ENCODE peak calls at places on chromosomes 7 and 10, in seven cellular contexts. V is choroid plexus epithelial cell, Y is GM06990, F is brain microvascular endothelial cell, O is tibial nerve, I is esophagus squamous epithelium, B is lung. S is an unnamed sample.

GRCh38 chr10:80078448-80079311 is at the start of gene TMEM254:
- DNase-seq in V (peak), Y (peak), F (peak), O (peak), I (peak), B (peak), S (peak)

GRCh38 chr10:87750001-87750651 is 67.9 kb downstream of the ATAD1 start:
- DNase-seq in V (peak), Y (no peak), F (no peak), O (no peak), I (no peak), B (no peak), S (peak)

GRCh38 chr10:47278152-47278473 is 21.9 kb upstream of the GDF10 start:
- DNase-seq in V (no peak), Y (no peak), F (no peak), O (no peak), I (no peak), B (no peak), S (no peak)

GRCh38 chr10:3445688-3446087 is 273.1 kb upstream of the PITRM1 start:
- DNase-seq in V (no peak), Y (no peak), F (no peak), O (no peak), I (no peak), B (no peak), S (no peak)

GRCh38 chr10:127884501-127884900 is 8.2 kb downstream of the CLRN3 start:
- DNase-seq in V (no peak), Y (no peak), F (no peak), O (no peak), I (no peak), B (no peak), S (no peak)

GRCh38 chr7:80827238-80827633 is 91.6 kb downstream of the SEMA3C start:
- DNase-seq in V (peak), Y (no peak), F (no peak), O (no peak), I (no peak), B (no peak), S (peak)

GRCh38 chr7:132541656-132542055 is 34.6 kb downstream of the PLXNA4 start:
- DNase-seq in V (no peak), Y (no peak), F (no peak), O (no peak), I (no peak), B (no peak), S (no peak)

GRCh38 chr7:132553031-132553430 is 23.2 kb downstream of the PLXNA4 start:
- DNase-seq in V (no peak), Y (no peak), F (no peak), O (no peak), I (no peak), B (no peak), S (no peak)

GRCh38 chr10:43904831-43905230 is 256.1 kb upstream of the ZNF32 start:
- DNase-seq in V (peak), Y (no peak), F (no peak), O (no peak), I (no peak), B (no peak), S (no peak)

GRCh38 chr7:91201731-91202130 is 62.5 kb upstream of the FZD1 start:
- DNase-seq in V (no peak), Y (no peak), F (no peak), O (no peak), I (no peak), B (no peak), S (no peak)

GRCh38 chr10:15365690-15366089 is 5.4 kb downstream of the FAM171A1 start:
- DNase-seq in V (peak), Y (no peak), F (no peak), O (no peak), I (no peak), B (no peak), S (no peak)

GRCh38 chr10:126439947-126440346 is 51.7 kb upstream of the ADAM12 start:
- DNase-seq in V (no peak), Y (no peak), F (no peak), O (no peak), I (no peak), B (no peak), S (no peak)

GRCh38 chr7:66442385-66442784 is 186.3 kb upstream of the KCTD7 start:
- DNase-seq in V (no peak), Y (no peak), F (no peak), O (no peak), I (no peak), B (no peak), S (no peak)

GRCh38 chr7:66330961-66331360 is 125.8 kb downstream of the TPST1 start:
- DNase-seq in V (peak), Y (no peak), F (no peak), O (peak), I (no peak), B (no peak), S (peak)

GRCh38 chr7:130228840-130229239 is 21.2 kb downstream of the SSMEM1 start:
- DNase-seq in V (no peak), Y (no peak), F (no peak), O (no peak), I (no peak), B (no peak), S (no peak)

GRCh38 chr7:91852263-91852741 is 28.2 kb downstream of the MTERF1 start:
- DNase-seq in V (peak), Y (no peak), F (peak), O (no peak), I (no peak), B (no peak), S (peak)

GRCh38 chr7:129611246-129612111 is at the start of gene NRF1:
- DNase-seq in V (peak), Y (peak), F (peak), O (peak), I (peak), B (peak), S (peak)

GRCh38 chr7:24419070-24419469 is 135.1 kb downstream of the NPY start:
- DNase-seq in V (peak), Y (no peak), F (peak), O (peak), I (no peak), B (no peak), S (no peak)

GRCh38 chr10:100827819-100828743 is 82.7 kb downstream of the PAX2 start:
- DNase-seq in V (no peak), Y (peak), F (no peak), O (no peak), I (no peak), B (peak), S (no peak)

GRCh38 chr7:100678291-100678984 is 4.9 kb downstream of the GNB2 start:
- DNase-seq in V (no peak), Y (no peak), F (no peak), O (no peak), I (no peak), B (no peak), S (no peak)

GRCh38 chr7:102469351-102469971 is 4.7 kb downstream of the LRWD1 start:
- DNase-seq in V (no peak), Y (peak), F (no peak), O (no peak), I (no peak), B (no peak), S (no peak)

GRCh38 chr7:142381727-142382409 is 124.0 kb upstream of the PRSS58 start:
- DNase-seq in V (peak), Y (no peak), F (no peak), O (no peak), I (no peak), B (no peak), S (no peak)

GRCh38 chr10:14617850-14618249 is 156.8 kb downstream of the FAM107B start:
- DNase-seq in V (peak), Y (no peak), F (no peak), O (no peak), I (no peak), B (no peak), S (peak)

GRCh38 chr7:55129409-55130078 is 110.7 kb downstream of the EGFR start:
- DNase-seq in V (peak), Y (no peak), F (no peak), O (no peak), I (no peak), B (no peak), S (peak)

GRCh38 chr10:66822801-66823200 is 103.0 kb upstream of the LRRTM3 start:
- DNase-seq in V (no peak), Y (no peak), F (no peak), O (no peak), I (no peak), B (no peak), S (no peak)

GRCh38 chr10:116371737-116372136 is 47.5 kb downstream of the CCDC172 start:
- DNase-seq in V (peak), Y (no peak), F (no peak), O (no peak), I (no peak), B (no peak), S (no peak)

GRCh38 chr7:142669074-142669654 is 80.1 kb upstream of the PRSS1 start:
- DNase-seq in V (peak), Y (no peak), F (peak), O (no peak), I (no peak), B (no peak), S (peak)

GRCh38 chr7:82442492-82443043 is 1.0 kb downstream of the CACNA2D1 start:
- DNase-seq in V (peak), Y (peak), F (peak), O (no peak), I (no peak), B (no peak), S (peak)

GRCh38 chr10:109428775-109429480 is 494.4 kb downstream of the XPNPEP1 start:
- DNase-seq in V (no peak), Y (no peak), F (no peak), O (no peak), I (no peak), B (no peak), S (no peak)

GRCh38 chr10:109426987-109427386 is 496.3 kb downstream of the XPNPEP1 start:
- DNase-seq in V (no peak), Y (no peak), F (no peak), O (no peak), I (no peak), B (no peak), S (no peak)

GRCh38 chr10:109429956-109430760 is 493.2 kb downstream of the XPNPEP1 start:
- DNase-seq in V (peak), Y (no peak), F (no peak), O (no peak), I (no peak), B (no peak), S (peak)

GRCh38 chr10:109430844-109431243 is 492.5 kb downstream of the XPNPEP1 start:
- DNase-seq in V (no peak), Y (no peak), F (no peak), O (no peak), I (no peak), B (no peak), S (no peak)

GRCh38 chr10:109427421-109427820 is 495.9 kb downstream of the XPNPEP1 start:
- DNase-seq in V (peak), Y (no peak), F (no peak), O (no peak), I (no peak), B (no peak), S (peak)
- TF ChIP-seq CTCF in V (no peak), Y (no peak), F (peak), O (no peak), I (no peak), B (no peak), S (peak)

DNA sequence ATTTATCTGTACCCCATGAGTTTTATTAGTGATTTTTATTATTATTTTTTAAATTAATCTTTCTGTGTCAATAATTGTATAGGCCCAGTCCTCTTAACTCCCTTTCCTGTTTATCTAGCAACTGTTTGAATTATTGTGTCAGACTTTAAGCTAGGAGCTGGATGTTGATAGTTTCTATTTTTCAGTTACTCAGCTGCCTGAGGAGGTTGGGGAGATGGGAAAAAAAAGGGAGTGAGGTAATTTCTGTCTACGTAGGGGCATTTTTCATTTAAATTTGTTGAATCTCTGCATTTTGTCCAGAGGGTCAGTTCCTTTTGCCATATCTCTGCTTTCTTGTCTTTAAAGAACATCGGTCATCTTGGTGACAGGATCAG is 5.0 kb upstream of the ZNF518A start:
- DNase-seq in V (peak), Y (no peak), F (no peak), O (no peak), I (no peak), B (no peak), S (peak)
- H3K4me3 ChIP-seq in V (no peak), Y (no peak), F (no peak), O (no peak), I (no peak), B (no peak), S (no peak)

GRCh38 chr7:44375236-44375699 is 49.9 kb upstream of the CAMK2B start:
- DNase-seq in V (no peak), Y (no peak), F (no peak), O (no peak), I (no peak), B (peak), S (no peak)
- TF ChIP-seq CTCF in V (peak), Y (peak), F (peak), O (no peak), I (no peak), B (no peak), S (no peak)

DNA sequence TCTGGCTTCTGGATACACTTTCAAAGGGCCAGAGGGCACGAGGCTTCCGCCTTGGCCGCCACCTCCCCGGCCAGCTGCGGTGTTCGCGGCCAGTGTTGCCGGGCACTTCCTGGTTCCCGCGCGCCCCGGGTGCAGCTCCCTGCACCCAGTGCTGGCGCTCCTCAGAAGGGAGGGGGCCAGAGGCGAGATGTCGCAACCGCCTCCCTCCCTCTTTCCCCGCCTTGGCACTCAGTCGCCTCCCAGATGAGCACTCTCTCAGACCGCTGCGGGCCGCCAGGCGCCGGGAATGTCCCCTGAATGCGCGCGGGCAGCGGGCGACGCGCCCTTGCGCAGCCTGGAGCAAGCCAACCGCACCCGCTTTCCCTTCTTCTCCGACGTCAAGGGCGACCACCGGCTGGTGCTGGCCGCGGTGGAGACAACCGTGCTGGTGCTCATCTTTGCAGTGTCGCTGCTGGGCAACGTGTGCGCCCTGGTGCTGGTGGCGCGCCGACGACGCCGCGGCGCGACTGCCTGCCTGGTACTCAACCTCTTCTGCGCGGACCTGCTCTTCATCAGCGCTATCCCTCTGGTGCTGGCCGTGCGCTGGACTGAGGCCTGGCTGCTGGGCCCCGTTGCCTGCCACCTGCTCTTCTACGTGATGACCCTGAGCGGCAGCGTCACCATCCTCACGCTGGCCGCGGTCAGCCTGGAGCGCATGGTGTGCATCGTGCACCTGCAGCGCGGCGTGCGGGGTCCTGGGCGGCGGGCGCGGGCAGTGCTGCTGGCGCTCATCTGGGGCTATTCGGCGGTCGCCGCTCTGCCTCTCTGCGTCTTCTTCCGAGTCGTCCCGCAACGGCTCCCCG is at the start of gene FFAR4:
- DNase-seq in V (no peak), Y (no peak), F (no peak), O (no peak), I (no peak), B (no peak), S (peak)
- H3K4me3 ChIP-seq in V (no peak), Y (no peak), F (no peak), O (peak), I (peak), B (peak), S (no peak)

DNA sequence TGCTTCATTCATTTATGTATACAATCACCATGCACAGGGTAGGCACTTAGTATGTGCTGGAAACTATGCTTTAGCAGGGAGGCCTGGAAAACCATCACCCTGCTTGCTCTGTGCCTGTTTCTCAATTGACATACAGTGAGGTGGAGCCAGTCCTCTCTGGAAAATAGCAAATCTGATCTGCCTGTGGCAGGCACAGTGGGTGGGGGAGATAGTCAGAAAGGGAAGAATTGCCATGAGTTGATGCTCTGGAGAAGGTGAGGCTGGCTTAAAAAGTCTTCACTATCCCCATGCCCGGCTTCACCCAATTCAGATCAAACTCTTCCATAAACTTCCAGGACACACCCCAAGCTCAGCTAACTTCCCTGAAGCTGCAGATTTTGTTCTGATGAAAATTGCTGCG is 84.8 kb downstream of the ANK3 start:
- DNase-seq in V (no peak), Y (no peak), F (no peak), O (no peak), I (no peak), B (no peak), S (no peak)
- TF ChIP-seq CTCF in V (no peak), Y (no peak), F (no peak), O (no peak), I (no peak), B (no peak), S (no peak)

S was measured in fibroblast of villous mesenchyme.